ENCODE peak calls at places on chromosomes 5 and 9, in eight cellular contexts. C, U, H, I, O, Q, D and K are unnamed samples.

GRCh38 chr5:37840036-37840909 is at the start of gene GDNF:
- DNase-seq in C (no peak), U (no peak), H (no peak), I (peak), O (peak), Q (peak), D (peak), K (no peak)

GRCh38 chr5:16884595-16884994 is 51.5 kb downstream of the MYO10 start:
- DNase-seq in C (no peak), U (no peak), H (no peak), I (no peak), O (no peak), Q (no peak), D (no peak), K (no peak)

GRCh38 chr9:121720311-121720991 is 69.0 kb downstream of the DAB2IP start:
- DNase-seq in C (no peak), U (no peak), H (no peak), I (peak), O (peak), Q (peak), D (peak), K (no peak)

GRCh38 chr5:40165789-40166728 is 513.7 kb upstream of the PTGER4 start:
- DNase-seq in C (no peak), U (no peak), H (no peak), I (no peak), O (no peak), Q (no peak), D (peak), K (no peak)

GRCh38 chr5:63962345-63962744 is at the start of gene HTR1A:
- DNase-seq in C (no peak), U (no peak), H (no peak), I (peak), O (no peak), Q (no peak), D (no peak), K (no peak)

GRCh38 chr5:98570661-98571181 is 202.7 kb upstream of the RGMB start:
- DNase-seq in C (no peak), U (no peak), H (no peak), I (no peak), O (no peak), Q (no peak), D (peak), K (no peak)

GRCh38 chr5:39187873-39188731 is 31.3 kb downstream of the FYB1 start:
- DNase-seq in C (no peak), U (no peak), H (no peak), I (no peak), O (no peak), Q (no peak), D (peak), K (no peak)

GRCh38 chr5:143466632-143467031 is 63.1 kb upstream of the NR3C1 start:
- DNase-seq in C (no peak), U (no peak), H (no peak), I (no peak), O (no peak), Q (no peak), D (no peak), K (no peak)

GRCh38 chr9:34451135-34451534 is 7.2 kb downstream of the FAM219A start:
- DNase-seq in C (no peak), U (no peak), H (no peak), I (no peak), O (no peak), Q (no peak), D (no peak), K (no peak)

GRCh38 chr9:133144142-133144886 is 19.4 kb downstream of the GBGT1 start:
- DNase-seq in C (no peak), U (no peak), H (peak), I (peak), O (peak), Q (peak), D (peak), K (no peak)

GRCh38 chr5:125560476-125561225 is 814.2 kb upstream of the ZNF608 start:
- DNase-seq in C (no peak), U (no peak), H (no peak), I (no peak), O (no peak), Q (no peak), D (no peak), K (no peak)

GRCh38 chr5:111231053-111231586 is 6.9 kb downstream of the CAMK4 start:
- DNase-seq in C (no peak), U (no peak), H (no peak), I (no peak), O (no peak), Q (no peak), D (no peak), K (no peak)

GRCh38 chr5:158816306-158816705 is 283.4 kb downstream of the EBF1 start:
- DNase-seq in C (no peak), U (no peak), H (no peak), I (no peak), O (no peak), Q (no peak), D (no peak), K (no peak)

GRCh38 chr9:88533951-88534455 is 975 bp upstream of the NXNL2 start:
- DNase-seq in C (no peak), U (no peak), H (peak), I (peak), O (peak), Q (peak), D (no peak), K (peak)

GRCh38 chr5:90636948-90637347 is 78.4 kb downstream of the ADGRV1 start:
- DNase-seq in C (no peak), U (no peak), H (no peak), I (no peak), O (no peak), Q (no peak), D (no peak), K (no peak)

GRCh38 chr9:119052339-119053030 is 316.8 kb downstream of the BRINP1 start:
- DNase-seq in C (no peak), U (no peak), H (no peak), I (no peak), O (peak), Q (no peak), D (peak), K (no peak)

GRCh38 chr5:151647320-151647861 is 39.3 kb downstream of the SPARC start:
- DNase-seq in C (no peak), U (no peak), H (no peak), I (no peak), O (no peak), Q (no peak), D (peak), K (no peak)

GRCh38 chr9:33885948-33886347 is 69.0 kb downstream of the UBE2R2 start:
- DNase-seq in C (no peak), U (no peak), H (no peak), I (no peak), O (no peak), Q (no peak), D (no peak), K (no peak)

GRCh38 chr9:123528521-123528920 is 172.5 kb downstream of the CRB2 start:
- DNase-seq in C (no peak), U (no peak), H (no peak), I (no peak), O (no peak), Q (no peak), D (no peak), K (no peak)

GRCh38 chr5:78550891-78551290 is 97.7 kb downstream of the LHFPL2 start:
- DNase-seq in C (no peak), U (no peak), H (no peak), I (no peak), O (no peak), Q (no peak), D (no peak), K (no peak)

GRCh38 chr9:23638837-23639426 is 187.1 kb downstream of the ELAVL2 start:
- DNase-seq in C (no peak), U (no peak), H (no peak), I (no peak), O (no peak), Q (no peak), D (peak), K (no peak)

GRCh38 chr9:133619791-133620190 is 10.6 kb upstream of the FAM163B start:
- DNase-seq in C (no peak), U (no peak), H (no peak), I (peak), O (peak), Q (no peak), D (no peak), K (no peak)

GRCh38 chr5:52948418-52949076 is 40.6 kb upstream of the ITGA2 start:
- DNase-seq in C (no peak), U (peak), H (peak), I (no peak), O (peak), Q (peak), D (peak), K (no peak)

GRCh38 chr9:567128-567745 is 274.3 kb upstream of the DMRT1 start:
- DNase-seq in C (no peak), U (no peak), H (no peak), I (no peak), O (no peak), Q (no peak), D (no peak), K (no peak)

GRCh38 chr9:37622462-37622861 is 28.3 kb upstream of the FRMPD1 start:
- DNase-seq in C (no peak), U (no peak), H (no peak), I (no peak), O (no peak), Q (no peak), D (no peak), K (no peak)

GRCh38 chr5:84372066-84372700 is 12.5 kb downstream of the EDIL3 start:
- DNase-seq in C (no peak), U (no peak), H (no peak), I (no peak), O (no peak), Q (no peak), D (no peak), K (no peak)

GRCh38 chr5:14714706-14715105 is 50.2 kb downstream of the OTULIN start:
- DNase-seq in C (no peak), U (no peak), H (no peak), I (no peak), O (no peak), Q (no peak), D (no peak), K (no peak)

GRCh38 chr9:15104826-15105420 is 194.7 kb upstream of the FREM1 start:
- DNase-seq in C (no peak), U (peak), H (no peak), I (no peak), O (no peak), Q (peak), D (peak), K (no peak)

GRCh38 chr5:56302027-56302426 is 68.9 kb upstream of the ANKRD55 start:
- DNase-seq in C (no peak), U (no peak), H (no peak), I (no peak), O (no peak), Q (no peak), D (no peak), K (no peak)

GRCh38 chr9:129145841-129146292 is 32.2 kb downstream of the IER5L start:
- DNase-seq in C (no peak), U (no peak), H (peak), I (peak), O (no peak), Q (peak), D (no peak), K (peak)
- H3K27ac ChIP-seq in C (peak), U (no peak), H (peak), I (peak), O (peak), Q (peak), D (no peak), K (peak)

GRCh38 chr9:95349109-95350038 is 31.9 kb upstream of the FANCC start:
- DNase-seq in C (no peak), U (no peak), H (no peak), I (no peak), O (no peak), Q (no peak), D (no peak), K (no peak)
- H3K4me3 ChIP-seq in C (peak), U (peak), H (peak), I (peak), O (peak), Q (peak), D (peak), K (peak)

DNA sequence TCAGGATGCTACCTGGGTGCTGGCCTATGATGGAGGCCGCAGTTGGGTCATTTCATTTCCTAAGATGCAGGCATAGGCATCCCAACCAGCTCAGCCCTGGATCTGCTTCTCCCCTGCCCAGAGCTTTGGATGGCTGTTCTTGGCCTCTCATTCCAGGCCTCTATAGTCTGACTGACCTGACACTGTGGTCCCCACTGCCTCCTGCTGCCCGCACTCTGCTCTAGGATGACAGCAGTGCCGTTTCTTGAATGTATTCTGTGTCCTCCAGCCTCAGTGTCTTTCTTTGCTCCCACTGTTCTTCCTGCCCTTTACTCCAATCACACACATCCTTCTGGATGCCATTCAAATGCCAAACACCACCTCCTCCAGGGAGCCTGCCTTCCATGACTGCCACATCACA is 235.7 kb downstream of the HSPA4 start:
- DNase-seq in C (no peak), U (peak), H (no peak), I (no peak), O (peak), Q (peak), D (no peak), K (no peak)
- TF ChIP-seq CTCF in C (no peak), U (no peak), H (peak), I (peak), O (peak), Q (peak), D (peak), K (no peak)

GRCh38 chr5:93285461-93285860 is 295.6 kb downstream of the NR2F1-AS1 start:
- DNase-seq in C (no peak), U (no peak), H (no peak), I (no peak), O (no peak), Q (no peak), D (no peak), K (no peak)
- H3K27ac ChIP-seq in C (no peak), U (peak), H (no peak), I (no peak), O (no peak), Q (no peak), D (no peak), K (no peak)